ENCODE peak calls at places on chromosomes 16 and 17, in five cellular contexts. R is astrocyte of the spinal cord, G is brain microvascular endothelial cell, Z is psoas muscle, B is fibroblast of villous mesenchyme. N is an unnamed sample.

GRCh38 chr16:78122774-78123315 is 23.4 kb downstream of the WWOX start:
- DNase-seq in B (peak; percentile 69), Z (no peak), R (peak; percentile 76), G (peak; percentile 10), N (peak; percentile 65)

GRCh38 chr17:55152236-55152635 is 112.5 kb upstream of the HLF start:
- DNase-seq in R (no peak), G (no peak), Z (no peak), B (peak; percentile 5), N (peak; percentile 40)

GRCh38 chr16:27238016-27238587 is 30.5 kb downstream of the NSMCE1 start:
- DNase-seq in G (no peak), B (no peak), R (no peak), Z (no peak), N (no peak)

GRCh38 chr17:61579961-61580360 is 11.1 kb downstream of the NACA2 start:
- DNase-seq in B (no peak), Z (no peak), G (no peak), R (no peak), N (no peak)

GRCh38 chr17:16870253-16871245 is 101.4 kb downstream of the TNFRSF13B start:
- DNase-seq in R (no peak), G (no peak), B (no peak), Z (no peak), N (no peak)

GRCh38 chr17:2906907-2907306 is 110.7 kb downstream of the RAP1GAP2 start:
- DNase-seq in G (no peak), R (no peak), B (no peak), Z (no peak), N (no peak)

GRCh38 chr17:74198694-74199093 is 4.8 kb upstream of the RPL38 start:
- DNase-seq in B (no peak), R (no peak), G (no peak), Z (no peak), N (no peak)

GRCh38 chr17:61179316-61179715 is 220.3 kb upstream of the TBX2 start:
- DNase-seq in R (no peak), G (no peak), B (no peak), Z (no peak), N (no peak)

GRCh38 chr16:87119748-87120147 is 197.4 kb downstream of the C16orf95 start:
- DNase-seq in R (no peak), B (no peak), G (no peak), Z (no peak), N (no peak)

GRCh38 chr16:82506734-82507133 is 120.0 kb upstream of the CDH13 start:
- DNase-seq in G (no peak), R (no peak), B (peak; percentile 18), Z (no peak), N (no peak)

GRCh38 chr17:75738218-75738802 is 17.1 kb downstream of the ITGB4 start:
- DNase-seq in Z (no peak), R (no peak), G (peak; percentile 18), B (no peak), N (peak; percentile 17)

GRCh38 chr16:12994402-12994801 is 93.0 kb downstream of the SHISA9 start:
- DNase-seq in B (no peak), R (no peak), G (no peak), Z (no peak), N (no peak)

GRCh38 chr16:70252355-70252988 is 732 bp upstream of the EXOSC6 start:
- DNase-seq in R (no peak), G (no peak), Z (peak; percentile 50), B (peak; percentile 12), N (peak; percentile 19)

GRCh38 chr17:7932483-7932891 is 481 bp downstream of the CNTROB start:
- DNase-seq in B (peak; percentile 31), G (peak; percentile 4), Z (no peak), R (peak; percentile 35), N (peak; percentile 39)

GRCh38 chr16:66328282-66328681 is 38.2 kb upstream of the CDH5 start:
- DNase-seq in R (no peak), B (no peak), G (no peak), Z (no peak), N (no peak)

GRCh38 chr17:46977750-46978488 is 1.1 kb downstream of the RPRML start:
- DNase-seq in B (no peak), R (no peak), G (no peak), Z (no peak), N (no peak)

GRCh38 chr16:3690470-3690918 is 26.8 kb downstream of the TRAP1 start:
- DNase-seq in G (peak; percentile 96), B (peak; percentile 96), Z (peak; percentile 96), R (peak; percentile 95), N (peak; percentile 96)

GRCh38 chr17:61318684-61319098 is 81.0 kb upstream of the TBX2 start:
- DNase-seq in B (no peak), Z (no peak), G (no peak), R (no peak), N (no peak)

GRCh38 chr16:88810868-88811599 is 694 bp downstream of the APRT start:
- DNase-seq in Z (peak; percentile 91), R (peak; percentile 80), B (peak; percentile 74), G (peak; percentile 51), N (peak; percentile 87)

GRCh38 chr16:88811600-88811849 is 203 bp downstream of the APRT start:
- DNase-seq in B (no peak), G (no peak), Z (no peak), R (no peak), N (no peak)

GRCh38 chr16:88809068-88809675 is 2.6 kb downstream of the APRT start:
- DNase-seq in Z (peak; percentile 51), G (no peak), R (no peak), B (no peak), N (no peak)

GRCh38 chr16:88810166-88810867 is 1.4 kb downstream of the APRT start:
- DNase-seq in B (no peak), G (no peak), Z (peak; percentile 56), R (no peak), N (no peak)

GRCh38 chr16:88809676-88810165 is 2.0 kb downstream of the APRT start:
- DNase-seq in B (no peak), Z (peak; percentile 45), R (no peak), G (no peak), N (no peak)
- H3K4me3 ChIP-seq in B (no peak overlapping the region), Z (no peak overlapping the region), R (no peak overlapping the region), G (no peak overlapping the region), N (no peak overlapping the region)

DNA sequence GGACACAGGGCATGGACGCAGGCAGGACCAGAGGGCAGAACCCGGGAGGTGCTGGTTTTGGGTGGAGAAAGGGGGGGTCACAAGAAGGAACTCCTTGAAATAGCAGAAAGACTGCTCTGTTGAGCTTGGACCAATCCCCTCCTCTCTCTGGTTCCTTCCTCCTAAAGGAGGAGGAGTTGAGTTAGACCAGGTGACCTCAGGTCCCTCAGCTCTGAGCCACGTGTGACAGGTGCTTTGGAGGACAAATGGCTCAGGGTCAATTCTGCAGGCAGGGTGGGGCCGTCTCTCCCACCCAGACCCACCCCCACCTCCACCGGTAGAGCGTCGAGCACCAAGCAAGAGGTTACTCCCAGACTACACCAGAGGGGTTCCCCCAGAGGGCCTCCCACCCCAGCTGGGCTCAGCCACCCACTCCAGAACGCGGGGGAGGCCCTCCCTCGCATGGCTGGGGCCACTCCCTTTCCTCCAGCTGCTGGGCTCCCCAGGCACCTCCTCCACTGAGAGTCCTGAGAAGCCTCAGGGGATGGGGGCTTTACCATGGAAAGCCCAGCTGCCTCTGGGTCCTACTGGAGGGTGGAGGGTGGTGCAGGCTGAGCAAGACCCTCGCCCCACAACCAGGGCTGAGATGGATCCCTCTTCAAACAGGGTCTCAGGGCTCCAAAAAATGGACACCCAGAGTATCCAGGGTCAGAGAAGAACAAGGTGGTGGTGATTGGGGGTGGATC is 7.7 kb downstream of the MYO1C start:
- DNase-seq in G (no peak), R (peak; percentile 29), B (peak; percentile 69), Z (peak; percentile 70), N (peak; percentile 51)
- TF ChIP-seq CTCF in G (peak; percentile 42), R (peak; percentile 18), B (peak; percentile 12), Z (no peak), N (peak; percentile 40)

DNA sequence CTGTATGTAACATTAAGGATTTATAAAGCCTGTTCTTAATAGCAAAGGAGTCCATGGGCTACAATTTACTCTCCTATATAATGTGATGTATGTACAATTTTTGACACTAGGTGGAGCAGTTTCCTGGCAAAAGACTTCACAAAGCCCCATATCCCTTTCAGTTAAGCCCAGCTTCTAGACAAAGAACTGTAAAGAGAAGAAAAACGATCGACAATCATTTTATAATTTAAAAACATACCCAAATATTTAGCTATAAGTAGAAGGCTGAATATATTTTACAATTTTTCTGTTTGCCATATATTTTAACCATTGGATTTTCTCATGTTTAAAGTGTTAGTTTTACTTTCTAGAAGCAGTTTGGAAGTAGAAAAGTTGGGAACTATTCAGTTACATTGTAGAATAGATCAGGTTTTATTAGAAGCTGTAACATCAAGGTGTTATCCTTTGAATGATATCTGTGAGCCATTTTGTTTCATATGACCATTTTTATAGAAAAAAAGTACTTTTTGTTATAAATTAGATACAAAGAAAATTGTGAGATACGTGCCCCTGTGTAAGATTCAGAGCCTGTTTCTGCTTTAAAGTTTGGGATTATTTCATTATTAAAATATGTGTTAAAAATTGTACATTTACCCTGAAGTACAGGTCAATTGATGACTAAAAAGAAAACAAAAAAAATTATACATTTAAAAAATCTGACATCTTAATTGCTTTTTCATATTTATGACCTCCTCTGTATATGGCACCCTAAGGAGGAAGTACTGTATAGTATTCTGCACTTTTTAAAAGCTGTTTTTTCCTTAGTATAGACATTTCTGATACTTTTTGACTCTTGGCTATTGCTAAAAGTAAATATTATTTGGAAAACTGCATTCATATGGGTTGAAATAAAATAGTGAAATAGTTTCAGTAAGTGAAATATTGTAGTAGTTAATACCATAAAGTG is 46.3 kb downstream of the VMP1 start:
- DNase-seq in Z (no peak), G (peak; percentile 74), B (peak; percentile 94), R (peak; percentile 95), N (peak; percentile 96)
- H3K4me3 ChIP-seq in Z (peak overlapping the region; percentile 52), G (no peak overlapping the region), B (peak overlapping the region; percentile 22), R (no peak overlapping the region), N (no peak overlapping the region)

DNA sequence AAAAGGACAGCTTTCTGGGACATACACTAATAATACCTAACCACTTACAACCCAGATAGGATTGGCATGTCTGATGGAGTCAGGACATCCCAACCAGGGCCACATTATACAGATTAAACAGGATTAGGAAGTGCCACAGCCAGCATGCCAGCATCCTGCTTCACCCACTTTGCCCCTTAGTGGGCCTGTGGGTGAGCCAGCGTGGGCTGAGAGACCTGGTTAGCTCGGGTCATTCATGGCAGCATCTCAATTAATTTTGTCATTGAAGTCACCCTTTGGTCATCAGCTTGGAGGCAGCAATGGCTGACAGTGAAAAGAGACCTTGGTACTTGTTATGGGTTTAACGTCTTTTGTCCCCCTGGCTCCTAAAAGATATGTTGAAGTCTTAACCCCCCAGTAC is 29.9 kb upstream of the SLC6A2 start:
- DNase-seq in Z (no peak), R (no peak), B (no peak), G (no peak), N (no peak)
- TF ChIP-seq CTCF in Z (no peak), R (no peak), B (no peak), G (no peak), N (no peak)

DNA sequence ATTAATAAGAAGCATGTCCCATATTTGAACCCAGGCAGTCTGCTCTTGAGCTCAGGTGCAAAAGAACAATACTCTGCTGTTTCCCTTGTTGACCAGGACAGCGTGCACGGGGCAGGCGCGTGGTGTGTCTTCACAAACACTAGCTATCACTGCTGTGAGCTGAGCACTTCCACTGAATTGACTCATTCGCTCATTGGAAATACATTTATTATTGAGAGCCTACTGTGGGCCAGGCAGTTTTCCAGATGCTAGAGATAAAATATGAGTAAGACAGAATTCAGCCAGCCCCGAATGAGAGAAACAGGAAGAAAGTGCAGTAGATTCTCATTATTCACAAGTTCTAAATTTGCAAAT is 1.7 kb downstream of the CHD9 start:
- DNase-seq in Z (no peak), G (peak; percentile 83), R (peak; percentile 69), B (peak; percentile 57), N (peak; percentile 70)
- H3K4me3 ChIP-seq in Z (peak overlapping the region; percentile 94), G (no peak overlapping the region), R (no peak overlapping the region), B (no peak overlapping the region), N (no peak overlapping the region)